ENCODE peak calls at places on chromosome 16, in five cellular contexts. One of them, this sample, is unnamed.

GRCh38 chr16:82682757-82683156 is 56.0 kb downstream of the CDH13 start:
- DNase-seq in OCI-LY7: no peak
- DNase-seq in fibroblast of the conjunctiva: no peak
- DNase-seq in thoracic aorta: no peak
- DNase-seq in stimulated activated CD4-positive, alpha-beta T cell treated with anti-CD3 and anti-CD28 coated beads, TNF-alpha, amount 100 ng/mL, for 4 hours: no peak
- DNase-seq in this sample: no peak

GRCh38 chr16:84726670-84727467 is 27.1 kb downstream of the USP10 start:
- DNase-seq in thoracic aorta: no peak
- DNase-seq in OCI-LY7: peak; percentile 54
- DNase-seq in stimulated activated CD4-positive, alpha-beta T cell treated with anti-CD3 and anti-CD28 coated beads, TNF-alpha, amount 100 ng/mL, for 4 hours: no peak
- DNase-seq in fibroblast of the conjunctiva: no peak
- DNase-seq in this sample: no peak

GRCh38 chr16:67155305-67156145 is 4.2 kb downstream of the TRADD start:
- DNase-seq in fibroblast of the conjunctiva: peak; percentile 37
- DNase-seq in thoracic aorta: no peak
- DNase-seq in OCI-LY7: peak; percentile 80
- DNase-seq in stimulated activated CD4-positive, alpha-beta T cell treated with anti-CD3 and anti-CD28 coated beads, TNF-alpha, amount 100 ng/mL, for 4 hours: peak; percentile 63
- DNase-seq in this sample: peak; percentile 60

GRCh38 chr16:17347624-17348023 is 123.1 kb downstream of the XYLT1 start:
- DNase-seq in stimulated activated CD4-positive, alpha-beta T cell treated with anti-CD3 and anti-CD28 coated beads, TNF-alpha, amount 100 ng/mL, for 4 hours: no peak
- DNase-seq in thoracic aorta: no peak
- DNase-seq in OCI-LY7: no peak
- DNase-seq in fibroblast of the conjunctiva: no peak
- DNase-seq in this sample: no peak

GRCh38 chr16:68936729-68937631 is 93.6 kb downstream of the TANGO6 start:
- DNase-seq in OCI-LY7: no peak
- DNase-seq in fibroblast of the conjunctiva: no peak
- DNase-seq in thoracic aorta: no peak
- DNase-seq in stimulated activated CD4-positive, alpha-beta T cell treated with anti-CD3 and anti-CD28 coated beads, TNF-alpha, amount 100 ng/mL, for 4 hours: no peak
- DNase-seq in this sample: no peak

GRCh38 chr16:32116080-32116479 is 137.0 kb upstream of the TP53TG3D start:
- DNase-seq in OCI-LY7: no peak
- DNase-seq in stimulated activated CD4-positive, alpha-beta T cell treated with anti-CD3 and anti-CD28 coated beads, TNF-alpha, amount 100 ng/mL, for 4 hours: no peak
- DNase-seq in thoracic aorta: no peak
- DNase-seq in fibroblast of the conjunctiva: no peak
- DNase-seq in this sample: no peak

GRCh38 chr16:10616744-10617640 is 36.6 kb upstream of the EMP2 start:
- DNase-seq in fibroblast of the conjunctiva: peak; percentile 16
- DNase-seq in stimulated activated CD4-positive, alpha-beta T cell treated with anti-CD3 and anti-CD28 coated beads, TNF-alpha, amount 100 ng/mL, for 4 hours: no peak
- DNase-seq in OCI-LY7: no peak
- DNase-seq in thoracic aorta: no peak
- DNase-seq in this sample: peak; percentile 85

GRCh38 chr16:64507240-64508024 is 614.4 kb downstream of the CDH11 start:
- DNase-seq in OCI-LY7: no peak
- DNase-seq in fibroblast of the conjunctiva: no peak
- DNase-seq in stimulated activated CD4-positive, alpha-beta T cell treated with anti-CD3 and anti-CD28 coated beads, TNF-alpha, amount 100 ng/mL, for 4 hours: no peak
- DNase-seq in thoracic aorta: no peak
- DNase-seq in this sample: no peak

GRCh38 chr16:28090646-28091377 is 27.3 kb upstream of the GSG1L start:
- DNase-seq in thoracic aorta: no peak
- DNase-seq in OCI-LY7: no peak
- DNase-seq in fibroblast of the conjunctiva: no peak
- DNase-seq in stimulated activated CD4-positive, alpha-beta T cell treated with anti-CD3 and anti-CD28 coated beads, TNF-alpha, amount 100 ng/mL, for 4 hours: no peak
- DNase-seq in this sample: no peak

GRCh38 chr16:55495616-55496289 is 13.1 kb upstream of the LPCAT2 start:
- DNase-seq in OCI-LY7: no peak
- DNase-seq in thoracic aorta: no peak
- DNase-seq in fibroblast of the conjunctiva: peak; percentile 90
- DNase-seq in stimulated activated CD4-positive, alpha-beta T cell treated with anti-CD3 and anti-CD28 coated beads, TNF-alpha, amount 100 ng/mL, for 4 hours: no peak
- DNase-seq in this sample: peak; percentile 35

GRCh38 chr16:64892843-64893242 is 229.0 kb downstream of the CDH11 start:
- DNase-seq in stimulated activated CD4-positive, alpha-beta T cell treated with anti-CD3 and anti-CD28 coated beads, TNF-alpha, amount 100 ng/mL, for 4 hours: no peak
- DNase-seq in fibroblast of the conjunctiva: no peak
- DNase-seq in OCI-LY7: no peak
- DNase-seq in thoracic aorta: no peak
- DNase-seq in this sample: no peak

GRCh38 chr16:67394271-67395104 is 1.2 kb upstream of the TPPP3 start:
- DNase-seq in stimulated activated CD4-positive, alpha-beta T cell treated with anti-CD3 and anti-CD28 coated beads, TNF-alpha, amount 100 ng/mL, for 4 hours: no peak
- DNase-seq in thoracic aorta: no peak
- DNase-seq in fibroblast of the conjunctiva: no peak
- DNase-seq in OCI-LY7: no peak
- DNase-seq in this sample: no peak

GRCh38 chr16:71726491-71727319 is 2.2 kb upstream of the PHLPP2 start:
- DNase-seq in thoracic aorta: no peak
- DNase-seq in fibroblast of the conjunctiva: no peak
- DNase-seq in stimulated activated CD4-positive, alpha-beta T cell treated with anti-CD3 and anti-CD28 coated beads, TNF-alpha, amount 100 ng/mL, for 4 hours: no peak
- DNase-seq in OCI-LY7: peak; percentile 58
- DNase-seq in this sample: no peak

GRCh38 chr16:56360117-56361008 is 65.0 kb downstream of the AMFR start:
- DNase-seq in fibroblast of the conjunctiva: no peak
- DNase-seq in thoracic aorta: no peak
- DNase-seq in OCI-LY7: no peak
- DNase-seq in stimulated activated CD4-positive, alpha-beta T cell treated with anti-CD3 and anti-CD28 coated beads, TNF-alpha, amount 100 ng/mL, for 4 hours: no peak
- DNase-seq in this sample: peak; percentile 71

GRCh38 chr16:72666267-72666666 is 381.7 kb downstream of the ZFHX3 start:
- DNase-seq in fibroblast of the conjunctiva: no peak
- DNase-seq in thoracic aorta: no peak
- DNase-seq in OCI-LY7: peak; percentile 33
- DNase-seq in stimulated activated CD4-positive, alpha-beta T cell treated with anti-CD3 and anti-CD28 coated beads, TNF-alpha, amount 100 ng/mL, for 4 hours: no peak
- DNase-seq in this sample: no peak

GRCh38 chr16:86578056-86578455 is 293 bp upstream of the FOXL1 start:
- DNase-seq in thoracic aorta: no peak
- DNase-seq in OCI-LY7: no peak
- DNase-seq in fibroblast of the conjunctiva: no peak
- DNase-seq in stimulated activated CD4-positive, alpha-beta T cell treated with anti-CD3 and anti-CD28 coated beads, TNF-alpha, amount 100 ng/mL, for 4 hours: no peak
- DNase-seq in this sample: no peak

GRCh38 chr16:81429045-81429521 is 15.5 kb upstream of the CMIP start:
- DNase-seq in fibroblast of the conjunctiva: peak; percentile 22
- DNase-seq in OCI-LY7: peak; percentile 77
- DNase-seq in stimulated activated CD4-positive, alpha-beta T cell treated with anti-CD3 and anti-CD28 coated beads, TNF-alpha, amount 100 ng/mL, for 4 hours: no peak
- DNase-seq in thoracic aorta: no peak
- DNase-seq in this sample: no peak

GRCh38 chr16:58847902-58848661 is 114.0 kb upstream of the GOT2 start:
- DNase-seq in fibroblast of the conjunctiva: no peak
- DNase-seq in OCI-LY7: no peak
- DNase-seq in thoracic aorta: no peak
- DNase-seq in stimulated activated CD4-positive, alpha-beta T cell treated with anti-CD3 and anti-CD28 coated beads, TNF-alpha, amount 100 ng/mL, for 4 hours: no peak
- DNase-seq in this sample: no peak

GRCh38 chr16:17161034-17161433 is 309.7 kb downstream of the XYLT1 start:
- DNase-seq in OCI-LY7: no peak
- DNase-seq in thoracic aorta: no peak
- DNase-seq in fibroblast of the conjunctiva: no peak
- DNase-seq in stimulated activated CD4-positive, alpha-beta T cell treated with anti-CD3 and anti-CD28 coated beads, TNF-alpha, amount 100 ng/mL, for 4 hours: no peak
- DNase-seq in this sample: no peak

GRCh38 chr16:89693289-89693731 is 6.8 kb downstream of the CDK10 start:
- DNase-seq in thoracic aorta: no peak
- DNase-seq in OCI-LY7: no peak
- DNase-seq in stimulated activated CD4-positive, alpha-beta T cell treated with anti-CD3 and anti-CD28 coated beads, TNF-alpha, amount 100 ng/mL, for 4 hours: no peak
- DNase-seq in fibroblast of the conjunctiva: no peak
- DNase-seq in this sample: no peak

GRCh38 chr16:75703341-75703740 is 2.1 kb upstream of the DUXB start:
- DNase-seq in OCI-LY7: no peak
- DNase-seq in stimulated activated CD4-positive, alpha-beta T cell treated with anti-CD3 and anti-CD28 coated beads, TNF-alpha, amount 100 ng/mL, for 4 hours: no peak
- DNase-seq in thoracic aorta: no peak
- DNase-seq in fibroblast of the conjunctiva: no peak
- DNase-seq in this sample: no peak

GRCh38 chr16:73204359-73205152 is 156.6 kb upstream of the ZFHX3 start:
- DNase-seq in OCI-LY7: no peak
- DNase-seq in fibroblast of the conjunctiva: no peak
- DNase-seq in thoracic aorta: no peak
- DNase-seq in stimulated activated CD4-positive, alpha-beta T cell treated with anti-CD3 and anti-CD28 coated beads, TNF-alpha, amount 100 ng/mL, for 4 hours: no peak
- DNase-seq in this sample: no peak

GRCh38 chr16:87702325-87702811 is 63.4 kb downstream of the KLHDC4 start:
- DNase-seq in thoracic aorta: no peak
- DNase-seq in OCI-LY7: peak; percentile 93
- DNase-seq in stimulated activated CD4-positive, alpha-beta T cell treated with anti-CD3 and anti-CD28 coated beads, TNF-alpha, amount 100 ng/mL, for 4 hours: no peak
- DNase-seq in fibroblast of the conjunctiva: no peak
- DNase-seq in this sample: no peak

GRCh38 chr16:66058181-66058580 is 308.3 kb upstream of the CDH5 start:
- DNase-seq in thoracic aorta: no peak
- DNase-seq in fibroblast of the conjunctiva: peak; percentile 51
- DNase-seq in OCI-LY7: no peak
- DNase-seq in stimulated activated CD4-positive, alpha-beta T cell treated with anti-CD3 and anti-CD28 coated beads, TNF-alpha, amount 100 ng/mL, for 4 hours: no peak
- DNase-seq in this sample: no peak

GRCh38 chr16:76583466-76583865 is 306.3 kb downstream of the CNTNAP4 start:
- DNase-seq in OCI-LY7: no peak
- DNase-seq in thoracic aorta: no peak
- DNase-seq in stimulated activated CD4-positive, alpha-beta T cell treated with anti-CD3 and anti-CD28 coated beads, TNF-alpha, amount 100 ng/mL, for 4 hours: no peak
- DNase-seq in fibroblast of the conjunctiva: peak; percentile 53
- DNase-seq in this sample: no peak

GRCh38 chr16:8730335-8730915 is 56.0 kb downstream of the ABAT start:
- DNase-seq in thoracic aorta: no peak
- DNase-seq in fibroblast of the conjunctiva: no peak
- DNase-seq in OCI-LY7: no peak
- DNase-seq in stimulated activated CD4-positive, alpha-beta T cell treated with anti-CD3 and anti-CD28 coated beads, TNF-alpha, amount 100 ng/mL, for 4 hours: no peak
- DNase-seq in this sample: no peak

GRCh38 chr16:71709231-71709781 is 15.2 kb downstream of the PHLPP2 start:
- DNase-seq in stimulated activated CD4-positive, alpha-beta T cell treated with anti-CD3 and anti-CD28 coated beads, TNF-alpha, amount 100 ng/mL, for 4 hours: no peak
- DNase-seq in fibroblast of the conjunctiva: peak; percentile 47
- DNase-seq in OCI-LY7: no peak
- DNase-seq in thoracic aorta: no peak
- DNase-seq in this sample: no peak

GRCh38 chr16:22693670-22694340 is 120.2 kb upstream of the HS3ST2 start:
- DNase-seq in fibroblast of the conjunctiva: no peak
- DNase-seq in stimulated activated CD4-positive, alpha-beta T cell treated with anti-CD3 and anti-CD28 coated beads, TNF-alpha, amount 100 ng/mL, for 4 hours: no peak
- DNase-seq in thoracic aorta: no peak
- DNase-seq in OCI-LY7: no peak
- DNase-seq in this sample: no peak

GRCh38 chr16:53695070-53695469 is 8.6 kb downstream of the RPGRIP1L start:
- DNase-seq in OCI-LY7: no peak
- DNase-seq in fibroblast of the conjunctiva: no peak
- DNase-seq in stimulated activated CD4-positive, alpha-beta T cell treated with anti-CD3 and anti-CD28 coated beads, TNF-alpha, amount 100 ng/mL, for 4 hours: no peak
- DNase-seq in thoracic aorta: no peak
- DNase-seq in this sample: no peak

GRCh38 chr16:56094231-56094630 is 97.1 kb upstream of the GNAO1 start:
- DNase-seq in thoracic aorta: no peak
- DNase-seq in fibroblast of the conjunctiva: no peak
- DNase-seq in stimulated activated CD4-positive, alpha-beta T cell treated with anti-CD3 and anti-CD28 coated beads, TNF-alpha, amount 100 ng/mL, for 4 hours: no peak
- DNase-seq in OCI-LY7: no peak
- DNase-seq in this sample: no peak

GRCh38 chr16:88772871-88773811 is 11.9 kb downstream of the PIEZO1 start:
- DNase-seq in thoracic aorta: no peak
- DNase-seq in stimulated activated CD4-positive, alpha-beta T cell treated with anti-CD3 and anti-CD28 coated beads, TNF-alpha, amount 100 ng/mL, for 4 hours: no peak
- DNase-seq in fibroblast of the conjunctiva: peak; percentile 55
- DNase-seq in OCI-LY7: no peak
- DNase-seq in this sample: no peak

GRCh38 chr16:72291121-72291520 is 119.2 kb upstream of the PMFBP1 start:
- DNase-seq in stimulated activated CD4-positive, alpha-beta T cell treated with anti-CD3 and anti-CD28 coated beads, TNF-alpha, amount 100 ng/mL, for 4 hours: no peak
- DNase-seq in fibroblast of the conjunctiva: peak; percentile 46
- DNase-seq in thoracic aorta: no peak
- DNase-seq in OCI-LY7: no peak
- DNase-seq in this sample: no peak

GRCh38 chr16:78175287-78175686 is 75.8 kb downstream of the WWOX start:
- DNase-seq in OCI-LY7: no peak
- DNase-seq in thoracic aorta: no peak
- DNase-seq in stimulated activated CD4-positive, alpha-beta T cell treated with anti-CD3 and anti-CD28 coated beads, TNF-alpha, amount 100 ng/mL, for 4 hours: no peak
- DNase-seq in fibroblast of the conjunctiva: no peak
- DNase-seq in this sample: no peak